ENCODE peak calls at places on chromosome 16, in five cellular contexts. X is stimulated activated CD4-positive, alpha-beta T cell treated with anti-CD3 and anti-CD28 coated beads, Interleukin-1b, Interleukin-23, amount 100 ng/mL, for 48 hours; E is NCI-H1436 treated with DMSO at 0.1 percent for 48 hours; D is AG08396; V is mesenteric fat pad. L is an unnamed sample.
A peak's percentile ranks its signal among the peaks of the same experiment; 100 is the strongest.

GRCh38 chr16:3819741-3820724 is 60.5 kb downstream of the CREBBP start:
- DNase-seq in X (no peak), E (peak; percentile 48), D (peak; percentile 78), V (no peak), L (peak; percentile 49)

GRCh38 chr16:4795828-4796572 is 831 bp downstream of the SMIM22 start:
- DNase-seq in X (no peak), E (no peak), D (no peak), V (no peak), L (no peak)

GRCh38 chr16:72317378-72317777 is 145.4 kb upstream of the PMFBP1 start:
- DNase-seq in X (no peak), E (no peak), D (peak; percentile 32), V (no peak), L (no peak)

GRCh38 chr16:20409398-20410152 is at the start of gene ACSM5:
- DNase-seq in X (no peak), E (no peak), D (no peak), V (no peak), L (peak; percentile 33)

GRCh38 chr16:11446566-11447119 is 101.4 kb downstream of the RMI2 start:
- DNase-seq in X (no peak), E (no peak), D (no peak), V (no peak), L (no peak)

GRCh38 chr16:67445126-67445426 is 14.2 kb downstream of the HSD11B2 start:
- DNase-seq in X (no peak), E (no peak), D (no peak), V (no peak), L (peak; percentile 59)

GRCh38 chr16:87227651-87228015 is 89.6 kb downstream of the C16orf95 start:
- DNase-seq in X (no peak), E (no peak), D (no peak), V (no peak), L (no peak)

GRCh38 chr16:3094289-3095027 is 4.6 kb downstream of the ZSCAN10 start:
- DNase-seq in X (peak; percentile 58), E (no peak), D (peak; percentile 69), V (no peak), L (no peak)

GRCh38 chr16:50606431-50607050 is 58.3 kb downstream of the NKD1 start:
- DNase-seq in X (no peak), E (no peak), D (no peak), V (no peak), L (no peak)

GRCh38 chr16:660459-661183 is 7.3 kb upstream of the RHOT2 start:
- DNase-seq in X (peak; percentile 71), E (no peak), D (peak; percentile 83), V (peak; percentile 95), L (peak; percentile 98)

GRCh38 chr16:82152192-82152591 is 17.8 kb downstream of the MPHOSPH6 start:
- DNase-seq in X (no peak), E (no peak), D (no peak), V (no peak), L (no peak)

GRCh38 chr16:31385680-31386079 is 7.5 kb upstream of the ITGAD start:
- DNase-seq in X (no peak), E (no peak), D (no peak), V (no peak), L (no peak)

GRCh38 chr16:81181013-81181720 is 57.3 kb upstream of the BCO1 start:
- DNase-seq in X (no peak), E (peak; percentile 74), D (peak; percentile 86), V (no peak), L (peak; percentile 62)

GRCh38 chr16:30641378-30641982 is 9.3 kb upstream of the PRR14 start:
- DNase-seq in X (no peak), E (no peak), D (no peak), V (no peak), L (no peak)

GRCh38 chr16:87416826-87417471 is 24.8 kb downstream of the MAP1LC3B start:
- DNase-seq in X (no peak), E (no peak), D (peak; percentile 76), V (no peak), L (no peak)

GRCh38 chr16:85415196-85415988 is 197.7 kb upstream of the GSE1 start:
- DNase-seq in X (no peak), E (no peak), D (no peak), V (no peak), L (no peak)

GRCh38 chr16:23288726-23289512 is 13.2 kb upstream of the SCNN1B start:
- DNase-seq in X (no peak), E (no peak), D (no peak), V (no peak), L (no peak)

GRCh38 chr16:11225677-11226549 is 30.1 kb downstream of the SOCS1 start:
- DNase-seq in X (no peak), E (no peak), D (no peak), V (no peak), L (no peak)

GRCh38 chr16:88617268-88618031 is 20.9 kb upstream of the IL17C start:
- DNase-seq in X (no peak), E (peak; percentile 60), D (no peak), V (no peak), L (no peak)

GRCh38 chr16:89471225-89471624 is 19.1 kb downstream of the ANKRD11 start:
- DNase-seq in X (no peak), E (no peak), D (peak; percentile 83), V (no peak), L (no peak)